ENCODE peak calls at places on chromosomes 2 and 18, in four cellular contexts. Q is coronary artery, C is kidney, P is thyroid gland. H is an unnamed sample.

GRCh38 chr2:150255528-150255927 is 231.9 kb downstream of the RND3 start:
- DNase-seq in Q (no peak), C (no peak), P (no peak), H (no peak)

GRCh38 chr2:174840436-174840835 is 76.2 kb upstream of the CHRNA1 start:
- DNase-seq in Q (no peak), C (no peak), P (no peak), H (no peak)

GRCh38 chr2:11560806-11561205 is 27.0 kb downstream of the GREB1 start:
- DNase-seq in Q (no peak), C (no peak), P (no peak), H (no peak)

GRCh38 chr2:98039085-98039756 is 43.5 kb upstream of the TMEM131 start:
- DNase-seq in Q (no peak), C (no peak), P (peak), H (no peak)

GRCh38 chr2:205675861-205676516 is 6.3 kb upstream of the NRP2 start:
- DNase-seq in Q (no peak), C (no peak), P (no peak), H (no peak)

GRCh38 chr2:97871096-97871780 is 124.5 kb downstream of the TMEM131 start:
- DNase-seq in Q (no peak), C (no peak), P (no peak), H (no peak)

GRCh38 chr2:88673363-88673762 is 18.1 kb upstream of the RPIA start:
- DNase-seq in Q (no peak), C (no peak), P (no peak), H (no peak)

GRCh38 chr2:60641866-60642788 is 88.7 kb upstream of the BCL11A start:
- DNase-seq in Q (no peak), C (no peak), P (peak), H (no peak)

GRCh38 chr2:19833978-19834377 is 67.8 kb downstream of the TTC32 start:
- DNase-seq in Q (peak), C (no peak), P (no peak), H (no peak)

GRCh38 chr2:18993756-18994155 is 364.7 kb downstream of the OSR1 start:
- DNase-seq in Q (no peak), C (no peak), P (no peak), H (no peak)

GRCh38 chr2:20594957-20595356 is 55.9 kb downstream of the HS1BP3 start:
- DNase-seq in Q (peak), C (peak), P (peak), H (no peak)

GRCh38 chr2:154240316-154240715 is 368.6 kb downstream of the GALNT13 start:
- DNase-seq in Q (no peak), C (no peak), P (no peak), H (no peak)

GRCh38 chr2:68537872-68538271 is 70.5 kb downstream of the APLF start:
- DNase-seq in Q (no peak), C (no peak), P (no peak), H (no peak)

GRCh38 chr2:127953128-127953718 is 67.5 kb upstream of the AMMECR1L start:
- DNase-seq in Q (no peak), C (no peak), P (peak), H (peak)

GRCh38 chr2:152189622-152190495 is 14.3 kb upstream of the STAM2 start:
- DNase-seq in Q (no peak), C (no peak), P (peak), H (no peak)

GRCh38 chr2:69770193-69770702 is 28.3 kb downstream of the ANXA4 start:
- DNase-seq in Q (no peak), C (no peak), P (no peak), H (no peak)

GRCh38 chr2:126786765-126787164 is 111.9 kb upstream of the TEX51 start:
- DNase-seq in Q (no peak), C (no peak), P (no peak), H (no peak)

GRCh38 chr2:168661404-168661869 is 141.0 kb upstream of the NOSTRIN start:
- DNase-seq in Q (no peak), C (no peak), P (no peak), H (no peak)

GRCh38 chr2:16336491-16336890 is 329.1 kb downstream of the CYRIA start:
- DNase-seq in Q (no peak), C (no peak), P (no peak), H (no peak)

GRCh38 chr2:85785027-85785822 is 31.4 kb downstream of the ATOH8 start:
- DNase-seq in Q (no peak), C (peak), P (peak), H (no peak)

DNA sequence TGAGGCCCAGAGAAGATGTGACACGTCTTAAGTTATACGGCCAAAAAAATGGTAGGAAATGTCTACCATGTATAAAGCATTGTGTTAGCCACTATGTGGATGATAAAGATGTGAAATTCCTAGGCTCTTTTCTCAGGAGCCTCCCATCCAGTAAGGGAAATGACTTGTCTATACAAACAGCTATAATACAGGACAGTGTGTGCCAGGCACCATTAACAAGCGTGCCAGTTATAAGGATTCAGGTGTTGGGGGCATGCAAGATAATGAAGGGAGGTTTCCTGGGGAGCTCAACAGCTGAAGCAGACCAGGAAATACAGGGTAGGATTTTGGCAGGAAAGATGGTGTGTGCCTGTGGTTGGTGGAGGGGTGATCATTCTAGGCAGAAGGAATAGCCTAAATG is 37.6 kb downstream of the ALPK2 start:
- DNase-seq in Q (no peak), C (no peak), P (no peak), H (no peak)
- TF ChIP-seq CTCF in Q (no peak), C (no peak), P (no peak), H (no peak)

GRCh38 chr2:103788346-103788745 is 1026.5 kb downstream of the TMEM182 start:
- DNase-seq in Q (no peak), C (no peak), P (peak), H (no peak)
- H3K27ac ChIP-seq in Q (no peak), C (no peak), P (no peak), H (no peak)

DNA sequence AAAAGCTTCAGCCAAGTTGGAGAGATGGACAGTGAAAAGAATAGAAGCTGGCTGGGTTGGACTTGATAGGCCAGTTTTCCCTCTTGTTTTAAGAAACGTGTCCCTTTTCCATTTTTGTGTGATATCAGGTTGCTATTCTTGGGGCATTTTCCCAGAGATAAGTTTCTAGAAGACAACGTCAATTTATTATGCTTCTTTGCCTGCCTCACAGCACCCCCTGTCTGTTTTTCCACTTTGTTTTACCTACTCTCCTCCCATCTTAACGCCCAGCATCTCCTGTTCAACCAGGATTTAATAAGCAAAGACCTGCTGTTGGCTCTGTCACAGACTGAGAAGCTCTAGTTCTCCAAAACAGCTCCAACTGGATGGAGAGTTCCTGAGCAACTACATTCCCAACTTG is 317.8 kb upstream of the ZNF521 start:
- DNase-seq in Q (no peak), C (no peak), P (no peak), H (no peak)
- TF ChIP-seq CTCF in Q (no peak), C (no peak), P (no peak), H (no peak)

GRCh38 chr2:38176619-38177021 is 100.7 kb upstream of the CYP1B1 start:
- DNase-seq in Q (no peak), C (no peak), P (no peak), H (no peak)
- H3K27ac ChIP-seq in Q (no peak), C (no peak), P (peak), H (no peak)

GRCh38 chr18:48317781-48318381 is 91.3 kb downstream of the ZBTB7C start:
- DNase-seq in Q (no peak), C (peak), P (no peak), H (no peak)
- TF ChIP-seq CTCF in Q (no peak), C (no peak), P (no peak), H (no peak)

DNA sequence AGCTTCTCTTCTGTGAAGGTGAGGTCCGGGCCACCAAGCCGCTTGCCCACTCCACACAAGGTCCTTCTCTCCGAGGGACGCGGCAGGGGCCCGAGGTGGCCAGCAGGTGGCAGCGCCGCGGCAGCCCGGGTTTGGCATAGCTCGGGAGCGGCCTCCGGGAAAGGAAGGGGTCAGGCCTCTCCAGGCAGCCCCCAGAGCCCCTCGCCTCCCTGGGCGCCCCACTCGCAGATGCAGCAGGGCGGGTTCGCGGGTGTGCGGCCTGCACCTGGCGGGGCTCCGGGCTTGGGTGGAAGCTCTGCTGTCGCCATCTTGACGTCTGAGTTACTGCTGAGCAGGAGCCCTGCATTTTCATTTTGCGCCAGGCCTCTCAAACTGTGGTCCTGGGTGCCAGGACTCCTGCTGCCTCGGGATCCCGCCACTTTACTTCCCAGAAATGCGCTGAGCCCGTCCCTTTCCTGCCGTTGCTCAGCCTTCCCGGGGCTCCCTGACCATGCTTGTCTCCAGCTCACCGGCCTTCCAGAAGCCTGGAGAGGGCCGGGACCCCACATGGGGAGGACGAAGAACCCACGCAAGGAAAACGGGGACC is 18.6 kb upstream of the NCL start:
- DNase-seq in Q (peak), C (peak), P (peak), H (no peak)
- H3K27ac ChIP-seq in Q (peak), C (peak), P (peak), H (peak)